ENCODE peak calls at places on chromosomes 12 and 14, in nine cellular contexts. One of them, this sample, is unnamed.

GRCh38 chr12:92208613-92209121 is 63.0 kb upstream of the BTG1 start:
- DNase-seq in SHP77: no peak
- DNase-seq in EL: peak; percentile 10
- DNase-seq in RPMI8226: peak; percentile 62
- DNase-seq in GDM1: peak; percentile 40
- DNase-seq in mucosa of gallbladder: no peak
- DNase-seq in stimulated activated CD8-positive, alpha-beta memory T cell treated with anti-CD3 and anti-CD28 coated beads, Interleukin-7, amount 100 ng/mL, for 1 hour: no peak
- DNase-seq in activated T-cell treated with anti-CD3 and anti-CD28 coated beads, Interleukin-2, amount 50 U/mL, for 48 hours: no peak
- DNase-seq in left ventricle myocardium inferior: no peak
- DNase-seq in this sample: no peak

GRCh38 chr12:64806593-64806992 is 17.9 kb upstream of the TBC1D30 start:
- DNase-seq in left ventricle myocardium inferior: no peak
- DNase-seq in SHP77: no peak
- DNase-seq in mucosa of gallbladder: no peak
- DNase-seq in GDM1: no peak
- DNase-seq in activated T-cell treated with anti-CD3 and anti-CD28 coated beads, Interleukin-2, amount 50 U/mL, for 48 hours: no peak
- DNase-seq in EL: peak; percentile 55
- DNase-seq in RPMI8226: no peak
- DNase-seq in stimulated activated CD8-positive, alpha-beta memory T cell treated with anti-CD3 and anti-CD28 coated beads, Interleukin-7, amount 100 ng/mL, for 1 hour: no peak
- DNase-seq in this sample: no peak

GRCh38 chr12:6492838-6493579 is at the start of gene MRPL51:
- DNase-seq in activated T-cell treated with anti-CD3 and anti-CD28 coated beads, Interleukin-2, amount 50 U/mL, for 48 hours: peak; percentile 94
- DNase-seq in left ventricle myocardium inferior: peak; percentile 97
- DNase-seq in SHP77: peak; percentile 84
- DNase-seq in stimulated activated CD8-positive, alpha-beta memory T cell treated with anti-CD3 and anti-CD28 coated beads, Interleukin-7, amount 100 ng/mL, for 1 hour: peak; percentile 97
- DNase-seq in GDM1: peak; percentile 91
- DNase-seq in EL: peak; percentile 94
- DNase-seq in RPMI8226: peak; percentile 98
- DNase-seq in mucosa of gallbladder: peak; percentile 97
- DNase-seq in this sample: peak; percentile 92

GRCh38 chr12:48961331-48961730 is 4.0 kb upstream of the ARF3 start:
- DNase-seq in stimulated activated CD8-positive, alpha-beta memory T cell treated with anti-CD3 and anti-CD28 coated beads, Interleukin-7, amount 100 ng/mL, for 1 hour: no peak
- DNase-seq in SHP77: no peak
- DNase-seq in RPMI8226: no peak
- DNase-seq in GDM1: no peak
- DNase-seq in EL: peak; percentile 55
- DNase-seq in mucosa of gallbladder: no peak
- DNase-seq in left ventricle myocardium inferior: no peak
- DNase-seq in activated T-cell treated with anti-CD3 and anti-CD28 coated beads, Interleukin-2, amount 50 U/mL, for 48 hours: no peak
- DNase-seq in this sample: no peak

GRCh38 chr12:113247123-113248045 is 26.1 kb downstream of the TPCN1 start:
- DNase-seq in activated T-cell treated with anti-CD3 and anti-CD28 coated beads, Interleukin-2, amount 50 U/mL, for 48 hours: no peak
- DNase-seq in mucosa of gallbladder: no peak
- DNase-seq in left ventricle myocardium inferior: no peak
- DNase-seq in SHP77: peak; percentile 42
- DNase-seq in EL: peak; percentile 61
- DNase-seq in stimulated activated CD8-positive, alpha-beta memory T cell treated with anti-CD3 and anti-CD28 coated beads, Interleukin-7, amount 100 ng/mL, for 1 hour: no peak
- DNase-seq in GDM1: peak; percentile 45
- DNase-seq in RPMI8226: no peak
- DNase-seq in this sample: no peak

GRCh38 chr12:99769581-99769980 is 122.0 kb downstream of the GARIN6 start:
- DNase-seq in EL: no peak
- DNase-seq in stimulated activated CD8-positive, alpha-beta memory T cell treated with anti-CD3 and anti-CD28 coated beads, Interleukin-7, amount 100 ng/mL, for 1 hour: no peak
- DNase-seq in left ventricle myocardium inferior: no peak
- DNase-seq in SHP77: no peak
- DNase-seq in mucosa of gallbladder: no peak
- DNase-seq in GDM1: no peak
- DNase-seq in RPMI8226: no peak
- DNase-seq in activated T-cell treated with anti-CD3 and anti-CD28 coated beads, Interleukin-2, amount 50 U/mL, for 48 hours: no peak
- DNase-seq in this sample: no peak

GRCh38 chr14:42047421-42048045 is 440.9 kb downstream of the LRFN5 start:
- DNase-seq in mucosa of gallbladder: no peak
- DNase-seq in activated T-cell treated with anti-CD3 and anti-CD28 coated beads, Interleukin-2, amount 50 U/mL, for 48 hours: no peak
- DNase-seq in SHP77: no peak
- DNase-seq in left ventricle myocardium inferior: no peak
- DNase-seq in stimulated activated CD8-positive, alpha-beta memory T cell treated with anti-CD3 and anti-CD28 coated beads, Interleukin-7, amount 100 ng/mL, for 1 hour: no peak
- DNase-seq in RPMI8226: no peak
- DNase-seq in EL: no peak
- DNase-seq in GDM1: no peak
- DNase-seq in this sample: no peak

GRCh38 chr12:66131067-66131688 is 628 bp upstream of the LLPH start:
- DNase-seq in stimulated activated CD8-positive, alpha-beta memory T cell treated with anti-CD3 and anti-CD28 coated beads, Interleukin-7, amount 100 ng/mL, for 1 hour: no peak
- DNase-seq in RPMI8226: no peak
- DNase-seq in activated T-cell treated with anti-CD3 and anti-CD28 coated beads, Interleukin-2, amount 50 U/mL, for 48 hours: no peak
- DNase-seq in SHP77: no peak
- DNase-seq in left ventricle myocardium inferior: no peak
- DNase-seq in mucosa of gallbladder: no peak
- DNase-seq in GDM1: no peak
- DNase-seq in EL: no peak
- DNase-seq in this sample: no peak